ENCODE peak calls at places on chromosomes 13 and 19, in six cellular contexts. U is cardiac fibroblast, S is WTC11, Q is NCI-H446, H is HT1080, W is endothelial cell. T is an unnamed sample.

GRCh38 chr13:32783067-32783466 is 196.8 kb downstream of the PDS5B start:
- DNase-seq in W (no peak), S (no peak), Q (no peak), H (peak; percentile 71), U (peak; percentile 8), T (no peak)

GRCh38 chr13:95456837-95457236 is 95.7 kb upstream of the CLDN10 start:
- DNase-seq in S (no peak), U (no peak), Q (no peak), W (no peak), H (no peak), T (no peak)

GRCh38 chr19:48812094-48812929 is 1.5 kb upstream of the BCAT2 start:
- DNase-seq in S (peak; percentile 92), H (no peak), U (peak; percentile 88), Q (peak; percentile 56), W (peak; percentile 52), T (peak; percentile 95)

GRCh38 chr19:10915511-10916091 is 12.8 kb downstream of the YIPF2 start:
- DNase-seq in Q (no peak), U (peak; percentile 66), S (no peak), W (no peak), H (peak; percentile 93), T (no peak)

GRCh38 chr13:64339373-64340063 is 2890.6 kb downstream of the PCDH9 start:
- DNase-seq in H (no peak), Q (no peak), W (no peak), S (no peak), U (no peak), T (no peak)

GRCh38 chr19:15875075-15875474 is 22.8 kb downstream of the CYP4F2 start:
- DNase-seq in Q (no peak), U (no peak), S (no peak), W (no peak), H (no peak), T (no peak)

GRCh38 chr13:109770436-109770835 is 15.9 kb downstream of the IRS2 start:
- DNase-seq in S (no peak), U (no peak), W (no peak), H (no peak), Q (no peak), T (no peak)

GRCh38 chr13:20231839-20232555 is at the start of gene GJB6:
- DNase-seq in Q (no peak), W (peak; percentile 25), U (no peak), H (no peak), S (peak; percentile 68), T (no peak)

GRCh38 chr19:46080561-46080960 is 39.8 kb upstream of the IGFL4 start:
- DNase-seq in H (peak; percentile 91), S (no peak), W (no peak), Q (no peak), U (peak; percentile 79), T (no peak)

GRCh38 chr13:30377312-30377685 is 45.0 kb upstream of the UBE2L5 start:
- DNase-seq in S (no peak), U (no peak), H (no peak), W (no peak), Q (no peak), T (no peak)